ENCODE peak calls at places on chromosomes 4 and X, in seven cellular contexts. S is mesenchymal stem cell, Z is heart left ventricle, M is lung, A is spleen, G is thoracic aorta, D is HepG2. X is an unnamed sample. For H3K27me3, the result is how much of the 10 kb centered on the place peaks cover.

GRCh38 chrX:155070663-155070974 is 317 bp downstream of the CMC4 start:
- DNase-seq in M (no peak), G (no peak), Z (no peak), S (no peak), D (no peak), A (no peak), X (no peak)

GRCh38 chrX:118254611-118255010 is 91.3 kb upstream of the WDR44 start:
- DNase-seq in Z (no peak), M (peak), D (peak), S (peak), G (no peak), A (no peak), X (peak)

GRCh38 chr4:184355111-184355604 is 119.2 kb downstream of the IRF2 start:
- DNase-seq in A (peak), M (peak), Z (no peak), D (peak), S (peak), G (peak), X (no peak)

GRCh38 chr4:743463-744211 is 38.0 kb downstream of the PCGF3 start:
- DNase-seq in Z (no peak), M (no peak), G (no peak), D (no peak), S (no peak), A (no peak), X (peak)

GRCh38 chrX:39158801-39159657 is 357.8 kb downstream of the MID1IP1 start:
- DNase-seq in Z (no peak), D (no peak), A (no peak), M (peak), G (no peak), S (peak), X (no peak)

GRCh38 chr4:81905966-81906365 is 434.3 kb upstream of the RASGEF1B start:
- DNase-seq in Z (no peak), G (no peak), A (no peak), S (no peak), M (no peak), D (peak), X (no peak)

GRCh38 chr4:102627831-102628523 is 126.8 kb downstream of the NFKB1 start:
- DNase-seq in S (peak), G (no peak), M (no peak), Z (no peak), A (no peak), D (no peak), X (no peak)

GRCh38 chr4:96093057-96093456 is 253.2 kb downstream of the PDHA2 start:
- DNase-seq in S (no peak), D (no peak), G (no peak), M (no peak), A (no peak), Z (no peak), X (no peak)

GRCh38 chr4:59135248-59135802 is 2025.1 kb upstream of the IGFBP7 start:
- DNase-seq in A (no peak), Z (no peak), M (no peak), S (no peak), D (no peak), G (no peak), X (no peak)

GRCh38 chr4:25749150-25749794 is 93.6 kb downstream of the SLC34A2 start:
- DNase-seq in G (no peak), A (no peak), S (no peak), D (no peak), M (no peak), Z (no peak), X (no peak)

GRCh38 chrX:110316351-110317078 is 1.4 kb downstream of the AMMECR1 start:
- DNase-seq in Z (no peak), D (no peak), M (no peak), G (no peak), A (no peak), S (peak), X (no peak)

GRCh38 chrX:40168183-40169015 is 70.6 kb upstream of the BCOR start:
- DNase-seq in S (no peak), Z (no peak), D (no peak), M (no peak), G (no peak), A (no peak), X (peak)

GRCh38 chrX:118528089-118528753 is 32.6 kb downstream of the DOCK11 start:
- DNase-seq in A (peak), S (no peak), G (no peak), D (no peak), M (no peak), Z (peak), X (no peak)

GRCh38 chr4:77167866-77168265 is 10.9 kb downstream of the CCNG2 start:
- DNase-seq in S (no peak), D (no peak), A (no peak), G (no peak), Z (no peak), M (no peak), X (no peak)

GRCh38 chr4:23382880-23383279 is 507.0 kb downstream of the PPARGC1A start:
- DNase-seq in Z (no peak), G (no peak), S (peak), M (no peak), A (no peak), D (no peak), X (no peak)

GRCh38 chrX:32530802-32531403 is 680.4 kb downstream of the DMD start:
- DNase-seq in M (no peak), S (peak), A (no peak), D (peak), Z (no peak), G (no peak), X (no peak)

GRCh38 chrX:16695079-16695676 is 17.3 kb downstream of the CTPS2 start:
- DNase-seq in G (no peak), A (peak), D (peak), M (peak), Z (no peak), S (peak), X (peak)

GRCh38 chr4:181957088-181957487 is 286.1 kb upstream of the TENM3 start:
- DNase-seq in G (no peak), A (no peak), M (no peak), D (no peak), Z (no peak), S (peak), X (no peak)

GRCh38 chr4:10730019-10730418 is 45.5 kb upstream of the CLNK start:
- DNase-seq in D (no peak), S (no peak), Z (no peak), A (no peak), M (no peak), G (no peak), X (no peak)

GRCh38 chr4:61545902-61546498 is 345.9 kb downstream of the ADGRL3 start:
- DNase-seq in D (no peak), M (no peak), G (no peak), Z (no peak), S (peak), A (no peak), X (no peak)

GRCh38 chrX:44235534-44235933 is 107.9 kb downstream of the EFHC2 start:
- DNase-seq in Z (no peak), D (no peak), M (no peak), S (no peak), G (no peak), A (no peak), X (no peak)

GRCh38 chr4:80049813-80050534 is 23.1 kb downstream of the ANTXR2 start:
- DNase-seq in G (no peak), A (no peak), D (no peak), M (no peak), S (no peak), Z (no peak), X (no peak)

GRCh38 chrX:133661962-133662839 is 246.9 kb upstream of the GPC4 start:
- DNase-seq in D (peak), Z (no peak), S (no peak), M (no peak), A (no peak), G (no peak), X (no peak)

GRCh38 chr4:3481113-3481531 is 18.0 kb downstream of the DOK7 start:
- DNase-seq in Z (no peak), S (no peak), A (no peak), D (no peak), M (no peak), G (no peak), X (peak)

GRCh38 chrX:54640721-54641120 is 110.7 kb downstream of the GNL3L start:
- DNase-seq in S (peak), Z (no peak), M (no peak), G (no peak), A (no peak), D (peak), X (no peak)

GRCh38 chrX:140524556-140524955 is 19.7 kb upstream of the SOX3 start:
- DNase-seq in S (peak), G (no peak), D (no peak), Z (no peak), A (no peak), M (no peak), X (no peak)

GRCh38 chr4:86675548-86675947 is 81.4 kb downstream of the PTPN13 start:
- DNase-seq in S (no peak), D (peak), A (no peak), G (no peak), M (no peak), Z (no peak), X (no peak)

GRCh38 chrX:12360389-12360788 is 222.1 kb downstream of the FRMPD4 start:
- DNase-seq in S (peak), D (no peak), A (no peak), Z (no peak), M (no peak), G (no peak), X (no peak)

GRCh38 chr4:141463678-141464077 is 172.7 kb upstream of the IL15 start:
- DNase-seq in S (no peak), A (no peak), Z (no peak), D (no peak), M (no peak), G (no peak), X (no peak)

GRCh38 chr4:30283336-30283735 is 436.8 kb upstream of the PCDH7 start:
- DNase-seq in S (no peak), M (no peak), D (no peak), Z (no peak), A (no peak), G (no peak), X (no peak)

GRCh38 chrX:147069926-147070325 is 255.4 kb upstream of the CXorf51A start:
- DNase-seq in D (no peak), M (no peak), Z (no peak), S (peak), G (no peak), A (no peak), X (no peak)

GRCh38 chr4:67871867-67872266 is 11.9 kb downstream of the TMPRSS11D start:
- DNase-seq in Z (no peak), M (no peak), S (peak), G (no peak), A (no peak), D (peak), X (peak)

GRCh38 chr4:8592366-8593267 is at the start of gene CPZ:
- DNase-seq in S (peak), A (no peak), G (no peak), D (peak), Z (peak), M (no peak), X (peak)

GRCh38 chrX:107773206-107773605 is 2.4 kb downstream of the TSC22D3 start:
- DNase-seq in A (no peak), D (no peak), Z (no peak), M (no peak), G (no peak), S (no peak), X (peak)

GRCh38 chrX:122586831-122587230 is 597.2 kb upstream of the GRIA3 start:
- DNase-seq in S (peak), G (no peak), D (no peak), A (no peak), M (no peak), Z (no peak), X (no peak)

GRCh38 chrX:122596998-122597397 is 587.1 kb upstream of the GRIA3 start:
- DNase-seq in S (no peak), A (no peak), M (no peak), G (no peak), D (no peak), Z (no peak), X (no peak)

GRCh38 chrX:122591546-122591945 is 592.5 kb upstream of the GRIA3 start:
- DNase-seq in A (no peak), S (no peak), D (no peak), Z (no peak), G (no peak), M (no peak), X (no peak)
- H3K27me3 ChIP-seq in A (under half), S (under half), D (under half), Z (under half), G (under half), M (under half), X (under half)

GRCh38 chr4:157223446-157223845 is 2.9 kb downstream of the GRIA2 start:
- DNase-seq in D (no peak), Z (no peak), M (no peak), S (no peak), A (no peak), G (no peak), X (no peak)

GRCh38 chr4:157220026-157220881 is at the start of gene GRIA2:
- DNase-seq in D (peak), A (peak), M (no peak), Z (peak), S (peak), G (no peak), X (peak)

GRCh38 chr4:157222764-157223145 is 2.2 kb downstream of the GRIA2 start:
- DNase-seq in G (no peak), S (no peak), D (no peak), A (peak), Z (no peak), M (no peak), X (no peak)

GRCh38 chr4:157221895-157222763 is 1.6 kb downstream of the GRIA2 start:
- DNase-seq in A (peak), G (no peak), Z (no peak), M (no peak), S (no peak), D (no peak), X (peak)

GRCh38 chr4:157221426-157221894 is 932 bp downstream of the GRIA2 start:
- DNase-seq in A (peak), Z (no peak), S (no peak), M (no peak), G (no peak), D (no peak), X (peak)
- H3K27me3 ChIP-seq in A (under half), Z (half or more), S (half or more), M (under half), G (under half), D (under half), X (half or more)

DNA sequence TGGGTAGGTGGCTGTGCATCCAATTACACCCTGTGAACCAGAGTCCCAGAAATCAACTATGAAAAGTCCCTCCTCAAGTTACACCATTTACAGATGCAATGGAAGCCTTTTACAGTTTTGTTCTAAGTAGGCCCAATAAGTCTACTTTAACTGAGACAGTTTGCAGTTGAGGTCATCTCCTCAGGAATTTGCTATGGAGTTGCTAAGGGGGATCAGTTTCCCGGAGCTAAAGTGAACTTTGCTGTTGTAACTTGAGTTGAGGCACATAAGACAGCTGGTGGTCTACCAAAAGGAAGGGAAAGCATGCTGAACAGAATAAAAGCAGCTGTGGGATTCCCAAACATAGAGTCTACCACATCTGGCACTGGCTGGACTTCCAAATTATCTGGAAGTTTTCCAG is 121.5 kb upstream of the STK26 start:
- DNase-seq in A (no peak), M (no peak), Z (no peak), S (no peak), G (no peak), D (no peak), X (no peak)
- H3K27me3 ChIP-seq in A (under half), M (under half), Z (under half), S (half or more), G (under half), D (under half), X (under half)

DNA sequence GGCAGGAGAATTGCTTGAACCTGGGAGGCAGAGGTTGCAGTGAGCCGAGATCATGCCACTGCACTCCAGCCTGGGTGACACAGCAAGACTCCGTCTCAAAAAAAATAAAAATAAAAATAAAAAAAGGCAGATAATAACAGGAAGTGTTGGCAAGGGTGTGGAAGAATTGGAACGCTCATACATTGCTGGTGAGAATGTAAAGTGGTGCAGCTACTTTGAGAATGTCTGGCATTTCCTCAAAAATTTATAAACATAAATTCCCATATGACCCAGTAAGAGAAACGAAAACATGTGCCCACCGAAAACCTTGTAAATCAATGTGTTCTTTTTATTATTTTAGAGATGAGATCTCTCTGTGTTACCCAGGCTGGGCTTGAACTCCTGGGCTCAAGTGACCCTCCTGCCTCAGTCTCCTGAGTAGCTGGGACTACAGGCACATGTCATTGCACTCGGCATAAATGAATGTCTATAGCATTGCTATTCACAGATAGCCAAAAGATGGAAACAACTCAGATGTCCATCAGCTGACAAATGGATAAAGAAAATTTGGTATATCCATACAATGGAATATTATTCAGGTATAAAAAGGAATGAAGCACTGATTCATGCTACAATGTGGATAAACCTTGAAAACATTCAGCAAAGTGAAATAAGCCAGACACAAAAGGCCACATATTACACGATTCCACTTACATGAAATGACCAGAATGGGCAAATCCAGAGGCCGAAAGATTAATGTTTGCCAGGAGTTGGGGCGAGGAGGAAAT is 63.7 kb upstream of the PLAC1 start:
- DNase-seq in M (no peak), A (no peak), D (no peak), Z (no peak), G (no peak), S (no peak), X (no peak)
- H3K27me3 ChIP-seq in M (under half), A (under half), D (under half), Z (under half), G (under half), S (under half), X (under half)

X was measured in H7.